ENCODE peak calls at places on chromosomes 13 and 19, in eight cellular contexts. P is kidney, T is left ventricle myocardium inferior, C is NT2/D1, I is left lung, S is lower lobe of right lung, F is suprapubic skin, Z is astrocyte. O is an unnamed sample.

GRCh38 chr13:43687038-43687437 is 99.7 kb downstream of the ENOX1 start:
- DNase-seq in T (no peak), C (no peak), P (no peak), Z (no peak), S (no peak), I (no peak), F (no peak), O (no peak)

GRCh38 chr19:33621065-33621785 is 528 bp upstream of the CHST8 start:
- DNase-seq in I (no peak), Z (no peak), S (no peak), C (no peak), T (no peak), F (no peak), P (peak; percentile 71), O (peak; percentile 24)

GRCh38 chr19:13832096-13832495 is 36.9 kb downstream of the ZSWIM4 start:
- DNase-seq in I (no peak), F (no peak), T (no peak), S (no peak), P (peak; percentile 32), C (no peak), Z (no peak), O (no peak)

GRCh38 chr13:40389081-40389641 is 277.3 kb downstream of the FOXO1 start:
- DNase-seq in P (no peak), Z (no peak), I (no peak), F (no peak), S (no peak), C (no peak), T (no peak), O (no peak)

GRCh38 chr19:42363614-42364346 is 26.3 kb downstream of the CNFN start:
- DNase-seq in I (no peak), P (no peak), T (no peak), F (no peak), S (no peak), C (no peak), Z (no peak), O (no peak)

GRCh38 chr13:30743319-30744055 is 8.1 kb downstream of the ALOX5AP start:
- DNase-seq in I (no peak), T (no peak), C (no peak), P (no peak), F (no peak), Z (peak; percentile 100), S (no peak), O (no peak)

GRCh38 chr19:18985257-18985656 is 44.2 kb upstream of the HOMER3 start:
- DNase-seq in S (no peak), T (no peak), F (no peak), P (no peak), Z (no peak), C (no peak), I (peak; percentile 39), O (no peak)

GRCh38 chr13:51000058-51000457 is 90.5 kb downstream of the RNASEH2B start:
- DNase-seq in T (no peak), I (no peak), F (no peak), P (no peak), S (no peak), C (no peak), Z (peak; percentile 14), O (no peak)

GRCh38 chr19:23547816-23548430 is 139.1 kb downstream of the ZNF675 start:
- DNase-seq in P (no peak), C (no peak), T (no peak), Z (no peak), F (no peak), I (no peak), S (no peak), O (no peak)

GRCh38 chr19:47266401-47266885 is 8.2 kb upstream of the INAFM1 start:
- DNase-seq in Z (no peak), S (no peak), T (no peak), C (no peak), I (no peak), F (no peak), P (peak; percentile 77), O (no peak)

GRCh38 chr19:53463263-53463662 is 4.3 kb upstream of the ZNF813 start:
- DNase-seq in C (no peak), I (peak; percentile 34), F (no peak), P (peak; percentile 84), S (peak; percentile 55), Z (peak; percentile 18), T (peak; percentile 41), O (peak; percentile 57)

GRCh38 chr19:1468274-1469199 is 10.5 kb downstream of the C19orf25 start:
- DNase-seq in P (peak; percentile 80), Z (no peak), I (no peak), T (no peak), C (no peak), F (no peak), S (no peak), O (no peak)

GRCh38 chr19:40134866-40135265 is 44.1 kb upstream of the ZNF780A start:
- DNase-seq in F (no peak), T (no peak), S (no peak), P (no peak), C (no peak), Z (no peak), I (no peak), O (no peak)

GRCh38 chr13:85313761-85314503 is 485.3 kb downstream of the SLITRK6 start:
- DNase-seq in P (no peak), T (no peak), F (no peak), S (no peak), I (no peak), C (no peak), Z (peak; percentile 67), O (peak; percentile 58)

GRCh38 chr19:44756089-44756562 is 7.6 kb downstream of the BCL3 start:
- DNase-seq in P (peak; percentile 80), F (no peak), Z (no peak), I (no peak), C (no peak), S (no peak), T (no peak), O (no peak)
- H3K4me1 ChIP-seq in P (peaks cover 21% of the 10 kb centered on the region), F (peaks cover 83% of the 10 kb centered on the region), Z (peaks cover 59% of the 10 kb centered on the region), I (peaks cover 62% of the 10 kb centered on the region), C (peaks cover 23% of the 10 kb centered on the region), S (peaks cover 67% of the 10 kb centered on the region), T (peaks cover 81% of the 10 kb centered on the region), O (peaks cover 14% of the 10 kb centered on the region)

DNA sequence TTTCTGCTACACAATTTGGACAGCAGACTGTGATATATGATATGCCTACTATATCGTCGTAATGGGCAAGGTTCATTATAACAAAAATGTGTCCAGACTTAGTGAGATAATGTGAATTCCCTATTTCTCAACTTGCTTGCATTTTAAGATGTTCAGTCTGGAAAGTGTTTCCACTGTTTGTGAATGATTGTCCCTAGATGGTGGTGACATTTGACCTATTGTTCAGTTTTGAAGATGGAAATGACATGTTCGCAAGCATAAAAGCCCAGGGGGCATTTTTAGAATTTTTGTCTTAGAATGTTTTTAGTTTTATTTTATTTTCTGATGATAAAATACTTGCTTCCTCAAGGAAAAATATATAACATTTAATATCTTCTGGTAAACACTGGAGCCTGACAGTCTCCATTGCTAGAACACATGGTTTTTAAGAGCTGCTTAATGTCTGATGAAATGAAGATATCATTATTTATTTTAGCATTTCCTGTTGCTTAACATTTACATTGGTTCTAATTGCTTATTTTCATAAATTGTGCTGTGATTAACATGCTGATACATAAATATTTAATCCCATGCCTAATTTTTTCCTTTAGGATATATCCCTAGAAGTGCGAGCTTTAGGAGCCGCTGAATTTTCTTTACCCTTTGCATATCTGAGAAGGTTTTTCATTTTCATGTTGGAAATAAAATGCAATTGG is 27.1 kb downstream of the MBNL2 start:
- DNase-seq in I (no peak), S (no peak), T (no peak), F (no peak), P (no peak), C (no peak), Z (no peak), O (no peak)
- H3K4me3 ChIP-seq in I (no peak overlapping the region), S (no peak overlapping the region), T (peak overlapping the region; percentile 15), F (no peak overlapping the region), P (no peak overlapping the region), C (no peak overlapping the region), Z (no peak overlapping the region), O (no peak overlapping the region)

DNA sequence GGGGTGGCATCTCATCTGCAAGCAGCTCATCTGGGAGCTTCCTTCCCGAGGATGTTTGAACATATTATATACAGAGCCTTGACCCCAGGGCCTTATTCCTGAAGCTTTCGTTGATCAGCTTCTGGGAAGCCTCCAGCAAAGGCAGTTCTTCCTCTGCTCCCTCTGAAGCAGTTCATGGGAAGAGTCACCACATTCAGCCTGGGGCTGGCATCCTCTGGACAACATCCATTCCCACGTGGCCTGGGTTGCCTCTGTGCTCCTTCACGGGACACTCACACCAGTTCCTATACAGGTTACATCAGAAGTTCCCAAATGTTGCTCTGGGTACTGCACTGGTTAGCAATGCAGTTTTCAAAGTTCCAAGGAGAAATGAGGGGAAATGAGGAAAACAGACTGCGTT is 29.6 kb downstream of the COL4A2 start:
- DNase-seq in Z (no peak), C (no peak), P (no peak), I (no peak), T (no peak), S (no peak), F (no peak), O (no peak)
- H3K4me1 ChIP-seq in Z (peaks cover 86% of the 10 kb centered on the region), C (peaks cover 5% of the 10 kb centered on the region), P (peaks cover 16% of the 10 kb centered on the region), I (peaks cover 25% of the 10 kb centered on the region), T (peaks cover 100% of the 10 kb centered on the region), S (peaks cover 57% of the 10 kb centered on the region), F (peaks cover 30% of the 10 kb centered on the region), O (no peaks in the 10 kb centered on the region)

DNA sequence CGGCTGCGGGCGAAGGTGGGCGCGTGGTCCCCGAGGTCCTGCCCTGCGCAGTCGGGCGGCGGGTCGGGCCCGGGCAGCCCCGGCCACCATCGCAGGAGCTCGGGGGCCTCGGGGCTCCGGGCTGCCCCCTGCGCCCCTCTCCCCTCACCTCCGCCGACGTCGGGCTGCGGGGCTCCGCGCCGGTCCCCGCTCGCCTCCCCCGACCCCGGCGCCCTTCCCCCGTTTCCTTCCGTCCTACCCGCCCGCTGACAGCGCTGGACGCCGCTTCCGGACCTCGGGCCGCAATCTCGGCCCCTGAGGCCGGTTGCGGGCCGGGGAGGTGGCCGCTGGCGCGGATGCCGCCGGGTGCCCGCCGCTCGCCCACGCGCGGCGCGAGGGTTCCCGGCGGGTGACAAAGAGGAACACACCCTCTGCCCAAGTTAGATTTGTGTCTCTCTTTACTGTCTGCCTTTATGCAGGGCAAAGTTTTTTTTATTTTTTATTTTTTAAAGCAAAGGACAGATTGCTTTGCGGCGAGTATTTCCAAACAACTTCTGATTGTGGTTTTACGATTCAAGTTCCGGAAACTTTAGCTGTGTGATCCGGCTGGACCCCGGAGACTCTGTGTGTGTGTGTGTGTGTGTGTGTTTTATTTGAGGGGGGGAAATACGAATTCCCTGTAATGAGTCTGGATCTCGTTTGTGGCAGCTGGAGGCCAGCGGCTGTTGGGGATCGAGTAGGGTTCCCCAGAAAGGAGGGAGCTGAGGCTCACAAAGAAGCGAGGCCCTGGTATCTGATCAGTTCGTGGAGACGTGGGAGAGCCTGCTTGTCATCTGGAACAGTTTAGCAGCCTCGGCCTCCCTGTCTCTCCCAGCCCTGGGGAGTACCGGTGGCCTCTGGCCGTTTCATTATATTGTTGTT is 957 bp downstream of the FARP1 start:
- DNase-seq in F (no peak), I (no peak), S (peak; percentile 56), Z (peak; percentile 39), C (no peak), P (no peak), T (peak; percentile 20), O (peak; percentile 67)
- H3K4me3 ChIP-seq in F (peak overlapping the region; percentile 95), I (peak overlapping the region; percentile 54), S (peak overlapping the region; percentile 63), Z (peak overlapping the region; percentile 82), C (peak overlapping the region; percentile 57), P (peak overlapping the region; percentile 82), T (peak overlapping the region; percentile 83), O (peak overlapping the region; percentile 82)

DNA sequence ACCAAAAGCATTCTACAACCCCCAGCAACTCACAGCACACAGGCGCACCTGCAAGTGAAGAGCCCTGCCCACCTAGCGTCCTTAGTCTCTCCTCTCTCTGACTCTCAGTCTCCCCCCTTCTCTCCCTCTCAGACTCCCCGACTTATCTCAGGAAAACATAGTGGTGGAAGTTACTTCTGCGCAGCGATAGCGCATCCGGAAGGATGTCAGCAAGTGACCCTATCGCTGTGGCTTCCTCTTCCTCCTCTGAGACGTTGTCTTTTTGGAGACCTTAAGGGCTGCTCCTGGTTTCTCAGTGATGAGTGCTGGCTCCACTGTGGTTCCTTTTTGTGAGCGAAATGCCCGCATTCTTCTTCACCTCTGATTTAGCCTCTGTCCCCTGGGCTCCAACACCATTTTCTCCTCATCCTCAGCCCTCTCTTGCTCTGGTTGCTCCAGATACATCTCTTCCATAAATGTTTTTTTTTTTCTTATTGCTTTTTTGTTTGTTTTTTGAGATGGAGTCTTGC is 1.4 kb upstream of the YIF1B start:
- DNase-seq in S (no peak), T (no peak), Z (no peak), C (no peak), F (no peak), I (no peak), P (no peak), O (no peak)
- H3K4me1 ChIP-seq in S (peaks cover 56% of the 10 kb centered on the region), T (peaks cover 69% of the 10 kb centered on the region), Z (peaks cover 15% of the 10 kb centered on the region), C (peaks cover 10% of the 10 kb centered on the region), F (peaks cover 57% of the 10 kb centered on the region), I (peaks cover 27% of the 10 kb centered on the region), P (peaks cover 5% of the 10 kb centered on the region), O (peaks cover 2% of the 10 kb centered on the region)

O was measured in BE2C.